ENCODE peak calls at places on chromosomes 7 and 10, in four cellular contexts. One of them, this sample, is unnamed.
A peak's percentile ranks its signal among the peaks of the same experiment; 100 is the strongest.

GRCh38 chr7:21550821-21551531 is 8.1 kb downstream of the DNAH11 start:
- DNase-seq in hepatocyte: peak; percentile 13
- DNase-seq in Karpas-422: peak; percentile 48
- DNase-seq in astrocyte: no peak
- DNase-seq in this sample: peak; percentile 12

GRCh38 chr7:27585781-27586447 is 76.8 kb downstream of the HIBADH start:
- DNase-seq in hepatocyte: no peak
- DNase-seq in Karpas-422: no peak
- DNase-seq in astrocyte: no peak
- DNase-seq in this sample: no peak

GRCh38 chr10:27612615-27613014 is 108.5 kb downstream of the RAB18 start:
- DNase-seq in astrocyte: no peak
- DNase-seq in hepatocyte: no peak
- DNase-seq in Karpas-422: no peak
- DNase-seq in this sample: no peak

GRCh38 chr7:97025983-97026704 is 1.5 kb upstream of the DLX5 start:
- DNase-seq in hepatocyte: no peak
- DNase-seq in astrocyte: peak; percentile 4
- DNase-seq in Karpas-422: no peak
- DNase-seq in this sample: peak; percentile 53

GRCh38 chr10:71779641-71780040 is 6.3 kb upstream of the VSIR start:
- DNase-seq in astrocyte: no peak
- DNase-seq in hepatocyte: no peak
- DNase-seq in Karpas-422: no peak
- DNase-seq in this sample: no peak

GRCh38 chr10:66365686-66366085 is 560.1 kb upstream of the LRRTM3 start:
- DNase-seq in hepatocyte: no peak
- DNase-seq in Karpas-422: no peak
- DNase-seq in astrocyte: peak; percentile 2
- DNase-seq in this sample: no peak

GRCh38 chr10:89503633-89504345 is 31.6 kb downstream of the SLC16A12 start:
- DNase-seq in Karpas-422: no peak
- DNase-seq in hepatocyte: no peak
- DNase-seq in astrocyte: peak; percentile 55
- DNase-seq in this sample: no peak

GRCh38 chr10:22992075-22992474 is 64.2 kb downstream of the ARMC3 start:
- DNase-seq in astrocyte: no peak
- DNase-seq in hepatocyte: no peak
- DNase-seq in Karpas-422: no peak
- DNase-seq in this sample: no peak

GRCh38 chr7:121440857-121441503 is 44.9 kb upstream of the FAM3C start:
- DNase-seq in astrocyte: no peak
- DNase-seq in Karpas-422: no peak
- DNase-seq in hepatocyte: no peak
- DNase-seq in this sample: no peak

GRCh38 chr10:78543749-78544446 is 510.2 kb downstream of the RPS24 start:
- DNase-seq in astrocyte: peak; percentile 96
- DNase-seq in hepatocyte: peak; percentile 64
- DNase-seq in Karpas-422: no peak
- DNase-seq in this sample: peak; percentile 38

GRCh38 chr10:119817991-119818888 is 54.4 kb downstream of the MCMBP start:
- DNase-seq in Karpas-422: no peak
- DNase-seq in hepatocyte: peak; percentile 91
- DNase-seq in astrocyte: peak; percentile 50
- DNase-seq in this sample: peak; percentile 96

GRCh38 chr10:110275140-110275729 is 29.5 kb downstream of the SMNDC1 start:
- DNase-seq in Karpas-422: no peak
- DNase-seq in hepatocyte: no peak
- DNase-seq in astrocyte: no peak
- DNase-seq in this sample: no peak

GRCh38 chr10:75243426-75243825 is 7.7 kb upstream of the COMTD1 start:
- DNase-seq in astrocyte: no peak
- DNase-seq in Karpas-422: no peak
- DNase-seq in hepatocyte: no peak
- DNase-seq in this sample: no peak

GRCh38 chr7:98911936-98912335 is 33.6 kb downstream of the TRRAP start:
- DNase-seq in astrocyte: no peak
- DNase-seq in Karpas-422: no peak
- DNase-seq in hepatocyte: no peak
- DNase-seq in this sample: no peak

GRCh38 chr10:28996947-28997551 is 291.8 kb upstream of the LYZL1 start:
- DNase-seq in hepatocyte: no peak
- DNase-seq in astrocyte: no peak
- DNase-seq in Karpas-422: no peak
- DNase-seq in this sample: no peak

GRCh38 chr10:42933454-42934340 is 143.2 kb upstream of the RET start:
- DNase-seq in hepatocyte: peak; percentile 44
- DNase-seq in astrocyte: no peak
- DNase-seq in Karpas-422: no peak
- DNase-seq in this sample: peak; percentile 73

GRCh38 chr7:123003539-123004126 is 8.1 kb upstream of the TAS2R16 start:
- DNase-seq in Karpas-422: no peak
- DNase-seq in astrocyte: no peak
- DNase-seq in hepatocyte: no peak
- DNase-seq in this sample: no peak

GRCh38 chr7:36001546-36001945 is 151.5 kb upstream of the EEPD1 start:
- DNase-seq in hepatocyte: no peak
- DNase-seq in astrocyte: peak; percentile 17
- DNase-seq in Karpas-422: no peak
- DNase-seq in this sample: no peak

GRCh38 chr7:2350055-2350454 is 4.6 kb upstream of the EIF3B start:
- DNase-seq in astrocyte: no peak
- DNase-seq in hepatocyte: no peak
- DNase-seq in Karpas-422: no peak
- DNase-seq in this sample: no peak

GRCh38 chr10:110783509-110784103 is 88.1 kb upstream of the PDCD4 start:
- DNase-seq in astrocyte: no peak
- DNase-seq in hepatocyte: no peak
- DNase-seq in Karpas-422: no peak
- DNase-seq in this sample: no peak

GRCh38 chr10:78470267-78471103 is 436.8 kb downstream of the RPS24 start:
- DNase-seq in astrocyte: peak; percentile 20
- DNase-seq in hepatocyte: no peak
- DNase-seq in Karpas-422: no peak
- DNase-seq in this sample: no peak

GRCh38 chr7:151429555-151430331 is 10.2 kb downstream of the CRYGN start:
- DNase-seq in Karpas-422: no peak
- DNase-seq in astrocyte: no peak
- DNase-seq in hepatocyte: no peak
- DNase-seq in this sample: no peak

GRCh38 chr7:121214652-121215051 is 114.1 kb upstream of the WNT16 start:
- DNase-seq in hepatocyte: no peak
- DNase-seq in Karpas-422: no peak
- DNase-seq in astrocyte: no peak
- DNase-seq in this sample: no peak

GRCh38 chr7:111697771-111698170 is 135.5 kb upstream of the IMMP2L start:
- DNase-seq in hepatocyte: no peak
- DNase-seq in Karpas-422: no peak
- DNase-seq in astrocyte: no peak
- DNase-seq in this sample: no peak

GRCh38 chr7:51457079-51457478 is 140.5 kb upstream of the COBL start:
- DNase-seq in hepatocyte: no peak
- DNase-seq in Karpas-422: no peak
- DNase-seq in astrocyte: no peak
- DNase-seq in this sample: no peak

GRCh38 chr10:48606530-48607355 is 1.9 kb upstream of the ARHGAP22 start:
- DNase-seq in Karpas-422: no peak
- DNase-seq in hepatocyte: no peak
- DNase-seq in astrocyte: peak; percentile 95
- DNase-seq in this sample: no peak

GRCh38 chr10:83469719-83470336 is 669.5 kb upstream of the GHITM start:
- DNase-seq in hepatocyte: no peak
- DNase-seq in Karpas-422: no peak
- DNase-seq in astrocyte: peak; percentile 38
- DNase-seq in this sample: no peak

GRCh38 chr7:148286150-148286549 is 304.4 kb upstream of the C7orf33 start:
- DNase-seq in hepatocyte: peak; percentile 61
- DNase-seq in Karpas-422: no peak
- DNase-seq in astrocyte: no peak
- DNase-seq in this sample: peak; percentile 48

GRCh38 chr7:137886706-137887105 is 39.9 kb upstream of the DGKI start:
- DNase-seq in Karpas-422: no peak
- DNase-seq in hepatocyte: no peak
- DNase-seq in astrocyte: peak; percentile 36
- DNase-seq in this sample: no peak

GRCh38 chr10:14584643-14585042 is 190.1 kb downstream of the FAM107B start:
- DNase-seq in astrocyte: no peak
- DNase-seq in hepatocyte: no peak
- DNase-seq in Karpas-422: peak; percentile 59
- DNase-seq in this sample: no peak

GRCh38 chr7:41629711-41630111 is 73.2 kb downstream of the INHBA start:
- DNase-seq in astrocyte: peak; percentile 44
- DNase-seq in Karpas-422: no peak
- DNase-seq in hepatocyte: no peak
- DNase-seq in this sample: no peak

GRCh38 chr7:41627921-41628320 is 75.0 kb downstream of the INHBA start:
- DNase-seq in Karpas-422: no peak
- DNase-seq in astrocyte: no peak
- DNase-seq in hepatocyte: no peak
- DNase-seq in this sample: peak; percentile 24

GRCh38 chr7:41628926-41629325 is 74.0 kb downstream of the INHBA start:
- DNase-seq in astrocyte: peak; percentile 53
- DNase-seq in hepatocyte: no peak
- DNase-seq in Karpas-422: no peak
- DNase-seq in this sample: no peak

GRCh38 chr7:41633690-41634089 is 69.2 kb downstream of the INHBA start:
- DNase-seq in Karpas-422: no peak
- DNase-seq in hepatocyte: no peak
- DNase-seq in astrocyte: no peak
- DNase-seq in this sample: no peak

DNA sequence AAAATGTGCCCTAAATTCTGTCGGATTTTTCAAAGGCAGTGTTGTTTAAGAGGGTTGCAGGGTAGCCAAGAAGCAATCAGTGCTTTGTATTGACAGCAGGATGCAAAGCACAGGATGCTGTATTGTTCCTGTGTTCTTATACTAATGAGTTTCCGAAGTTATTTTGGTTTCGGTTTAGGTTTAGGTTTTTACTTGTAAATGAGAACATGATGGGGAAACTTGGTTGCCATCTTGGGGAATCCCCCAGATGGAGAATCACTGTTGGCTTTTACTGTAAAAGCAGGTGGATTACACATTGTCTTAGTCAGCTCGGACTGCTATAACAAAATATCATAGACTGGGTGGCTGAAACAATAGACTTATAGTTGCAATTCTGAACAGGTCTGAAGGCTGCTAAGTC is 72.1 kb downstream of the INHBA start:
- DNase-seq in astrocyte: no peak
- DNase-seq in Karpas-422: no peak
- DNase-seq in hepatocyte: no peak
- DNase-seq in this sample: no peak
- H3K4me3 ChIP-seq in astrocyte: no peak overlapping the region
- H3K4me3 ChIP-seq in Karpas-422: no peak overlapping the region
- H3K4me3 ChIP-seq in hepatocyte: no peak overlapping the region
- H3K4me3 ChIP-seq in this sample: no peak overlapping the region

DNA sequence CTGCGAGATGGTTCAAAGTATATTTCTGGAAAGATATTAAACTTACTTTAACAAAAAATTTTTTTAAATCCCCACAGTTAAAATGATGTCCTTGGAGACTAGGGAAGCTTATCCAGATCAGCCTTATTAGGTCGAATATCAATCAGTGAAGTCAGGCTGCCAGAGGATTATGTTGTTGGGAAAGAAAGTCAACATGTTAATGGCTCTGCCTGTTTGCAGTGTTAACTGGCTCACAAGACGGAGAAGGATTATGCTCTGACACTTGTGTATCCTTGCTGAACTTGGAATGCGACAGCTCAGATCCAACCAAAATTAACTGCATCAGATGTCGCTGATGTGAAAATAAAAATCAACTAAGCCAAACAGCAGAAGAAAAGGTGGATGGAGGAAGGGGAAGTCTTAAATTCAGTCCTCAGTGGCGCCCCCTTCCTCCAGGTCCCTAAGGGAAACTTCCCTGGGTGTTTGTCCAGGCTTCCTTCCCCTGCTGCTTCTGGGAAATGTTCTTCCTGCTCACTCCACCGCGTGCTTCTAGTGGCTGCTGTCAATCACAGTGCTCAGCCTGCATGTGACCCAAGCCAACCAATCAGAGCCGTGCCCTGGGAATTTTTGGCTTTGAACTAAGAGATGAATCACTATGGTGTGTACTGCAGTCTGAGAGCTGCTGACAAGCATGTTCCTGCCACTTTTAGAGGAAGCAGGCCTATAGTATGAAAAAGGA is 690.4 kb upstream of the NRP1 start:
- DNase-seq in hepatocyte: peak; percentile 17
- DNase-seq in Karpas-422: no peak
- DNase-seq in astrocyte: peak; percentile 12
- DNase-seq in this sample: no peak
- H3K79me2 ChIP-seq in hepatocyte: no peaks in the 10 kb centered on the region
- H3K79me2 ChIP-seq in Karpas-422: no peaks in the 10 kb centered on the region
- H3K79me2 ChIP-seq in astrocyte: no peaks in the 10 kb centered on the region
- H3K79me2 ChIP-seq in this sample: no peaks in the 10 kb centered on the region

DNA sequence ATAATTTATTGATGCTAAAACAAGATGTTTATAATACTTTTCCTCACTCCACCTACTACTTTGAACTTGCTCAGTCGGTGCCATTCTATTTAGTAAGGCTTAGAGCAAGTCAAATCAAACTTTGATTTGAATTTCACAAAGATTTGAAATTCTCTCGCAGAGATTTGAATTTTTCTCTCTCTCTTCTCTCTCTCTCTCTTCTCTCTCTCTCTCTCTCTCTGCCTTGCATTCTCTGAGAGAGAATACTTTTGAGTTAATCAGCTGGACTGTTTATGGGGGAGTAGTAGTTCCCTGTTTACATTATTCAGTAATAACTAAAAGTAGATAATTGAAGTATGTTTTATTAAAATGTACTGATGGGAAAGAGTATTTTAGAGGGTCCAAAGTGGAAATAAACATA is 488.5 kb upstream of the ANKRD30A start:
- DNase-seq in astrocyte: no peak
- DNase-seq in Karpas-422: no peak
- DNase-seq in hepatocyte: no peak
- DNase-seq in this sample: no peak
- H3K4me3 ChIP-seq in astrocyte: no peak overlapping the region
- H3K4me3 ChIP-seq in Karpas-422: no peak overlapping the region
- H3K4me3 ChIP-seq in hepatocyte: no peak overlapping the region
- H3K4me3 ChIP-seq in this sample: no peak overlapping the region

DNA sequence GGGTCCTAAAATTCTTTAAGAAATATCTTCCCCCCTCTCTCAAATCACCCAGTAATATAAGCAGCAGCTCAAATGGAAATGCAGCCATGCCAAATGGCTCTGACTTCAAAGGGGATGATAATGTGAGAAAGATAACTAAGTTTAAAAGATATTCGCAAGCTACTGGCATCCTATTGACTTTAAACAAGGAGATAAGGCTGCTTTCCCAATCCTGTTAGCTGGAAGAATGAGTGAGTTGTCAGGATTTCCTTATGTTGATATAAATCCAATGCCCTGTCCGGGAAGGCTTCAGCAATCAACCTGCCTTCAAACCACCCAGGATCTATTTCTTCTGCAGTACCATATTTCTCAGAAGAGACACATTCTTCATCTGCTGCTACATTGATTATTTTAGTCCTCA is 172.0 kb downstream of the FANK1 start:
- DNase-seq in Karpas-422: no peak
- DNase-seq in astrocyte: no peak
- DNase-seq in hepatocyte: no peak
- DNase-seq in this sample: no peak
- H3K79me2 ChIP-seq in Karpas-422: no peaks in the 10 kb centered on the region
- H3K79me2 ChIP-seq in astrocyte: no peaks in the 10 kb centered on the region
- H3K79me2 ChIP-seq in hepatocyte: no peaks in the 10 kb centered on the region
- H3K79me2 ChIP-seq in this sample: no peaks in the 10 kb centered on the region

This sample was measured in neural progenitor cell.